ENCODE peak calls at places on chromosomes 6 and 20, in five cellular contexts. One of them, this sample, is unnamed. For H3K4me1, the result is how much of the 10 kb centered on the place peaks cover.

GRCh38 chr6:36920049-36920448 is 34.3 kb downstream of the C6orf89 start:
- DNase-seq in OCI-LY7: no peak
- DNase-seq in adipocyte: no peak
- DNase-seq in IMR-90: no peak
- DNase-seq in heart left ventricle: no peak
- DNase-seq in this sample: no peak

GRCh38 chr6:34926655-34927054 is 37.6 kb downstream of the ANKS1A start:
- DNase-seq in OCI-LY7: no peak
- DNase-seq in adipocyte: peak
- DNase-seq in IMR-90: peak
- DNase-seq in heart left ventricle: no peak
- DNase-seq in this sample: no peak

GRCh38 chr20:36162272-36162966 is 7.9 kb downstream of the EPB41L1 start:
- DNase-seq in OCI-LY7: no peak
- DNase-seq in adipocyte: peak
- DNase-seq in IMR-90: peak
- DNase-seq in heart left ventricle: no peak
- DNase-seq in this sample: no peak

GRCh38 chr20:15179426-15180190 is 842.2 kb upstream of the FLRT3 start:
- DNase-seq in OCI-LY7: no peak
- DNase-seq in adipocyte: no peak
- DNase-seq in IMR-90: no peak
- DNase-seq in heart left ventricle: peak
- DNase-seq in this sample: peak

GRCh38 chr6:109383438-109383940 is 1.2 kb upstream of the CD164 start:
- DNase-seq in OCI-LY7: no peak
- DNase-seq in adipocyte: no peak
- DNase-seq in IMR-90: no peak
- DNase-seq in heart left ventricle: no peak
- DNase-seq in this sample: no peak

GRCh38 chr6:44073612-44074382 is 53.5 kb downstream of the MRPL14 start:
- DNase-seq in OCI-LY7: peak
- DNase-seq in adipocyte: no peak
- DNase-seq in IMR-90: no peak
- DNase-seq in heart left ventricle: no peak
- DNase-seq in this sample: peak

GRCh38 chr6:148170286-148170685 is 172.4 kb upstream of the SASH1 start:
- DNase-seq in OCI-LY7: no peak
- DNase-seq in adipocyte: no peak
- DNase-seq in IMR-90: no peak
- DNase-seq in heart left ventricle: no peak
- DNase-seq in this sample: no peak

GRCh38 chr6:11366183-11366933 is 133.9 kb upstream of the NEDD9 start:
- DNase-seq in OCI-LY7: no peak
- DNase-seq in adipocyte: no peak
- DNase-seq in IMR-90: no peak
- DNase-seq in heart left ventricle: no peak
- DNase-seq in this sample: no peak

GRCh38 chr6:142805042-142805441 is 139.9 kb downstream of the HIVEP2 start:
- DNase-seq in OCI-LY7: no peak
- DNase-seq in adipocyte: no peak
- DNase-seq in IMR-90: no peak
- DNase-seq in heart left ventricle: no peak
- DNase-seq in this sample: no peak

GRCh38 chr6:68876792-68877493 is 241.9 kb downstream of the ADGRB3 start:
- DNase-seq in OCI-LY7: peak
- DNase-seq in adipocyte: peak
- DNase-seq in IMR-90: peak
- DNase-seq in heart left ventricle: no peak
- DNase-seq in this sample: no peak

GRCh38 chr20:51752343-51752951 is 15.7 kb downstream of the ATP9A start:
- DNase-seq in OCI-LY7: no peak
- DNase-seq in adipocyte: peak
- DNase-seq in IMR-90: peak
- DNase-seq in heart left ventricle: no peak
- DNase-seq in this sample: no peak

GRCh38 chr6:136012198-136012884 is 160.8 kb downstream of the PDE7B start:
- DNase-seq in OCI-LY7: no peak
- DNase-seq in adipocyte: peak
- DNase-seq in IMR-90: peak
- DNase-seq in heart left ventricle: no peak
- DNase-seq in this sample: no peak

GRCh38 chr6:151716446-151717047 is 90.9 kb upstream of the ESR1 start:
- DNase-seq in OCI-LY7: peak
- DNase-seq in adipocyte: no peak
- DNase-seq in IMR-90: no peak
- DNase-seq in heart left ventricle: no peak
- DNase-seq in this sample: no peak

GRCh38 chr6:144284753-144285547 is at the start of gene UTRN:
- DNase-seq in OCI-LY7: no peak
- DNase-seq in adipocyte: peak
- DNase-seq in IMR-90: peak
- DNase-seq in heart left ventricle: peak
- DNase-seq in this sample: peak

GRCh38 chr20:5073154-5074049 is 46.4 kb downstream of the PCNA start:
- DNase-seq in OCI-LY7: no peak
- DNase-seq in adipocyte: peak
- DNase-seq in IMR-90: peak
- DNase-seq in heart left ventricle: peak
- DNase-seq in this sample: peak

GRCh38 chr6:134416501-134417154 is 98.7 kb upstream of the SGK1 start:
- DNase-seq in OCI-LY7: no peak
- DNase-seq in adipocyte: no peak
- DNase-seq in IMR-90: peak
- DNase-seq in heart left ventricle: no peak
- DNase-seq in this sample: no peak

GRCh38 chr6:140043357-140043756 is 668.9 kb upstream of the CITED2 start:
- DNase-seq in OCI-LY7: no peak
- DNase-seq in adipocyte: peak
- DNase-seq in IMR-90: peak
- DNase-seq in heart left ventricle: no peak
- DNase-seq in this sample: no peak

GRCh38 chr20:33668087-33668790 is 1.5 kb downstream of the ACTL10 start:
- DNase-seq in OCI-LY7: peak
- DNase-seq in adipocyte: peak
- DNase-seq in IMR-90: no peak
- DNase-seq in heart left ventricle: no peak
- DNase-seq in this sample: peak
- H3K4me1 ChIP-seq in OCI-LY7: half or more
- H3K4me1 ChIP-seq in adipocyte: under half
- H3K4me1 ChIP-seq in IMR-90: under half
- H3K4me1 ChIP-seq in heart left ventricle: under half
- H3K4me1 ChIP-seq in this sample: half or more

DNA sequence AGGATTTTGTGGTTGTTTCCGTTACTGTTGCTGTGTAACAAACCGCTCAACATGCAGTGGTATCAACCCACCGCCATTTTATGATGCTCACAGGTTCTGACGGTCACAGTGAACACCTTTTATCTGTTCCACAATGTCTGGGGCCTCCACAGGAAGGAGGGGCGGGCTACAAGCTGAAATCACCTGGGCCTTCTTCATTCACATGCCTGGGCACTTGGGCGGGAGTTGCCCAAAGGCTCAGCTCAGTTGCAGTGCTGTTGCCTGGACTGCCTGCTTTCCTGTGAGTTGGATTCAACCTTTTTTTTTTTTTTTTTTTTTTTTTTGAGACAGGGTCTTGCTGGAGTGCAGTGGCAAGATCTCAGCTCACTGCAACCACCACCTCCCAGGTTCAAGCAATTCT is 16.7 kb upstream of the AVP start:
- DNase-seq in OCI-LY7: no peak
- DNase-seq in adipocyte: no peak
- DNase-seq in IMR-90: no peak
- DNase-seq in heart left ventricle: no peak
- DNase-seq in this sample: no peak
- H3K4me1 ChIP-seq in OCI-LY7: under half
- H3K4me1 ChIP-seq in adipocyte: under half
- H3K4me1 ChIP-seq in IMR-90: under half
- H3K4me1 ChIP-seq in heart left ventricle: under half
- H3K4me1 ChIP-seq in this sample: under half

GRCh38 chr6:30614843-30615218 is 2.2 kb downstream of the PPP1R10 start:
- DNase-seq in OCI-LY7: peak
- DNase-seq in adipocyte: peak
- DNase-seq in IMR-90: peak
- DNase-seq in heart left ventricle: peak
- DNase-seq in this sample: peak
- H3K4me1 ChIP-seq in OCI-LY7: under half
- H3K4me1 ChIP-seq in adipocyte: under half
- H3K4me1 ChIP-seq in IMR-90: under half
- H3K4me1 ChIP-seq in heart left ventricle: under half
- H3K4me1 ChIP-seq in this sample: half or more

DNA sequence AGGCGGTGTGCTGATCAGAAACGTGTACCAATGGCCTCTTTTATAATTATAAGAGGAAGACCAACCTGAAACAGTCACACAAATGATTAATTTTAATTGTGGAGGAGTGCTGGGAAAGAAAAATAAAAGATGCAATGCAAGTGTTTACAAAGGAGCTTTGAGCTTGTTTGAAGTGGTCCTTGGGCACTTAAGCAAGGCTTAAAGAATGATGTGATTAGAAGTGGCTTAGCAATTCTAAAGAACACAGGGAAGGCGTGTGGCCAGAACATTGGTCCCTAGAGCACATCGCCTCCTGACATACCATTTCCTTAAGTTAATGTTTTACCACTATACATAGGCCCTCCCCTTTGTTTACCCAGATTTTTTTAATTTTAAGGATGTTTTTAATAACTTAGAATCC is 26.1 kb downstream of the PTPN1 start:
- DNase-seq in OCI-LY7: no peak
- DNase-seq in adipocyte: no peak
- DNase-seq in IMR-90: no peak
- DNase-seq in heart left ventricle: no peak
- DNase-seq in this sample: no peak
- H3K4me1 ChIP-seq in OCI-LY7: under half
- H3K4me1 ChIP-seq in adipocyte: under half
- H3K4me1 ChIP-seq in IMR-90: half or more
- H3K4me1 ChIP-seq in heart left ventricle: under half
- H3K4me1 ChIP-seq in this sample: half or more

DNA sequence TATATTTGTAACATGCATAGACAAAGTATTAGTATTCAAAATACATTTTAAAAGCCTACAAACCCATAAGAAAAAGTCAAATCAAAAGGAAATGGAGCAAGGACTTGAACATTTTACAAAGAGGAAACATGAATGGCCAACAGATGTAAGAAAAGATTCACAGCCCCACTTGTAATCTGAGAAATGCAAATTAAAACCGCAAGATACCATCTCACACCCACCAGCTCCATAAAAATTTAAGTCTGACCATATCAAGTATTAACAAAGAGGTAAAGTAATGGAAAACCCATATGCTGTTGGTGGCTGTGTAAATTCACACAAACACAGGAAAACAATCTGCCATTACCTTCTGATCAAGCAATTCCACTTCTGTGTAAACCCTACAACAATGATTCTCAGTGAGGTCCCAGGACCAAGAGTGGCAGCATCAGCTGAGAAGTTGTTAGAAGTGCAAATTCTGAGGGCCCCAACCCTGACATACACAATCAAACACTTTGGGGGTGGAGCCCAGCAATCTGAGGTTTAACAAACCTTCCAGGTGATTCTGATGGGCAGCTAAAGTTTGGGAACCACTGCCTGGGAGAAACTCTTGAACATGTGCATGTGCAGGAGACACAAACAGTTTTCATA is 30.9 kb downstream of the BCL2L1 start:
- DNase-seq in OCI-LY7: peak
- DNase-seq in adipocyte: peak
- DNase-seq in IMR-90: peak
- DNase-seq in heart left ventricle: no peak
- DNase-seq in this sample: no peak
- H3K4me1 ChIP-seq in OCI-LY7: half or more
- H3K4me1 ChIP-seq in adipocyte: under half
- H3K4me1 ChIP-seq in IMR-90: under half
- H3K4me1 ChIP-seq in heart left ventricle: under half
- H3K4me1 ChIP-seq in this sample: under half

DNA sequence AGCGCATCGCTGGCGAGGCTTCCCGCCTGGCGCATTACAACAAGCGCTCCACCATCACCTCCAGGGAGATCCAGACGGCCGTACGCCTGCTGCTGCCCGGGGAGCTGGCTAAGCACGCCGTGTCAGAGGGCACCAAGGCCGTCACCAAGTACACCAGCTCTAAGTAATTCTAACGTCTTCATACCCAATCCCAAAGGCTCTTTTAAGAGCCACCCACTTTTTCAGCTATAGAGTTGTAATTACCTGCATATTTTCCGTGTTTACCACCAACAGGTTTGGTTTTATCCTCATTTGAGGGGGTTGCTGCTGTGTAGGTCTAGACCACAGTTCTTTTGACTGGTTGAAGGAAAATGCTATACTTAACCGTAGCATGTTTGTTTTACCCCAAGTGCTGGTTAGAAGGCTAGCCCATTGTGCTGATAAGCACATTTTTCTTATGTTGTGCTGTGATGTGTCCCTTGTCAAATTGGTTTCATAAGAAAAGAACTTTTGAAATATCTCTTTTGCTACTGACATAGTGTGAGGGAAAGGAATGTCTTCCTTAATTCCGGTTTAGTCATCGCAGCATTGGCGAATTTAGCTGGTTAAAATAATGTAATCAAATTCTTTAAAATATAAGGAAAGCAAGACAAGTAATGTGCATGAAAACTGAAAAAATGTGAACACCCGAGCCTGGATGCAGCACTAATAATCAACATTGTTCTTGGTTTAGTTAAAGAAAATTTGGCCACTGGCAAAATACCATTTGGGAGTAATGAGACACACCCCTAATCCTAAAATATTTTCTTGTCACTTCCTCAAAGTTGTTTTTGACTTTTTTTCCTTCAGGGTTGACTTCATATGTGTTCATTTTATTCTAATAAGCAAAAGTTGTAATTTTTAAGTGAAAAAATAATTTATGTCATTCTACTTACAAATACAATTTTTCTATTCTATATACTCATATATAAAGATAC is 112.8 kb downstream of the HFE start:
- DNase-seq in OCI-LY7: peak
- DNase-seq in adipocyte: peak
- DNase-seq in IMR-90: peak
- DNase-seq in heart left ventricle: peak
- DNase-seq in this sample: peak
- H3K4me1 ChIP-seq in OCI-LY7: under half
- H3K4me1 ChIP-seq in adipocyte: under half
- H3K4me1 ChIP-seq in IMR-90: under half
- H3K4me1 ChIP-seq in heart left ventricle: under half
- H3K4me1 ChIP-seq in this sample: under half

DNA sequence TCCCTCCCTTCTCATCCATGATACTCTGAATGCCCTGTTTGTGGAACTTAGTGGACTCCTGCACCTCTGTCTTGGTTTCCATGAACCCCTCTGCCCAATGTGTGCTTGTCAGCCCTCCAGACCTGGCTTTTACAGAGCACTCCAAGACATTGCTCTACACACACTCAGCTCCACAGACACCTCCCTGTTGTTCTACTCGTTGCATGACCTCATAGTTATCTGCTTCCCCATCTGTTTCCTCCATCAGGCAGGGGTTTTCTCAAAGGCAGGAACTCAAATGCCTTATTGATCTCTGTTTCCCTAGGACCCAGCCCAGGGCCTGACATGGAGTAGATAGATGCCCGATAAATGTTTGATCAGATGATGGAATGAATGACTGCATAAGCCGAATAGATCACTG is 13.3 kb downstream of the PLCG1 start:
- DNase-seq in OCI-LY7: no peak
- DNase-seq in adipocyte: no peak
- DNase-seq in IMR-90: peak
- DNase-seq in heart left ventricle: no peak
- DNase-seq in this sample: no peak
- H3K4me1 ChIP-seq in OCI-LY7: under half
- H3K4me1 ChIP-seq in adipocyte: under half
- H3K4me1 ChIP-seq in IMR-90: under half
- H3K4me1 ChIP-seq in heart left ventricle: under half
- H3K4me1 ChIP-seq in this sample: under half